ENCODE peak calls at places on chromosomes 4 and X, in ten cellular contexts. B, V, G, T, Z, K, J, I, X and P are unnamed samples.
A peak's percentile ranks its signal among the peaks of the same experiment; 100 is the strongest.

GRCh38 chr4:30172416-30172815 is 547.8 kb upstream of the PCDH7 start:
- DNase-seq in X (no peak), G (no peak), J (no peak), B (no peak), Z (no peak), I (no peak), T (no peak), K (no peak), V (no peak), P (no peak)

GRCh38 chr4:47719576-47719975 is 118.3 kb downstream of the CORIN start:
- DNase-seq in T (no peak), V (no peak), I (no peak), X (no peak), Z (no peak), K (no peak), B (no peak), G (no peak), J (no peak), P (no peak)

GRCh38 chr4:151744614-151745013 is 16.2 kb downstream of the GATB start:
- DNase-seq in I (peak; percentile 83), X (no peak), V (no peak), T (peak; percentile 92), J (no peak), K (peak; percentile 96), G (peak; percentile 96), B (no peak), Z (no peak), P (no peak)

GRCh38 chr4:77880784-77881183 is 18.2 kb downstream of the MRPL1 start:
- DNase-seq in V (no peak), X (no peak), K (no peak), J (no peak), I (no peak), T (no peak), Z (no peak), B (no peak), G (peak; percentile 2), P (no peak)

GRCh38 chr4:64625438-64625837 is 216.2 kb upstream of the TECRL start:
- DNase-seq in V (no peak), Z (no peak), X (no peak), B (no peak), G (no peak), I (no peak), T (no peak), K (no peak), J (no peak), P (no peak)

GRCh38 chr4:81472249-81473085 is 760 bp upstream of the RASGEF1B start:
- DNase-seq in K (no peak), X (no peak), T (no peak), J (peak; percentile 44), B (peak; percentile 23), I (no peak), V (no peak), G (peak; percentile 75), Z (peak; percentile 53), P (no peak)

GRCh38 chrX:106150701-106151100 is 17.4 kb upstream of the PWWP3B start:
- DNase-seq in V (no peak), J (no peak), Z (no peak), I (no peak), G (no peak), X (no peak), T (no peak), B (no peak), K (no peak), P (no peak)

GRCh38 chrX:15646031-15646430 is 18.6 kb downstream of the CLTRN start:
- DNase-seq in V (no peak), T (no peak), J (no peak), I (no peak), X (no peak), Z (no peak), B (no peak), G (no peak), K (no peak), P (no peak)

GRCh38 chr4:126004936-126005335 is 690.2 kb downstream of the FAT4 start:
- DNase-seq in B (no peak), J (no peak), I (peak; percentile 18), V (no peak), Z (no peak), T (peak; percentile 56), X (no peak), K (peak; percentile 42), G (peak; percentile 35), P (no peak)

GRCh38 chr4:42816189-42816588 is 76.3 kb upstream of the GRXCR1 start:
- DNase-seq in G (no peak), Z (no peak), X (no peak), K (no peak), T (peak; percentile 2), I (no peak), V (no peak), J (no peak), B (peak; percentile 24), P (no peak)